ENCODE peak calls at places on chromosomes 4 and X, in four cellular contexts. P is uterus, W is fibroblast of villous mesenchyme, V is KG1. N is an unnamed sample.
A peak's percentile ranks its signal among the peaks of the same experiment; 100 is the strongest.

GRCh38 chrX:24777660-24778059 is 83.9 kb downstream of the POLA1 start:
- DNase-seq in W (no peak), V (no peak), P (no peak), N (no peak)

GRCh38 chr4:149443537-149443936 is 372.1 kb downstream of the IQCM start:
- DNase-seq in V (no peak), W (no peak), P (no peak), N (no peak)

GRCh38 chr4:26524001-26524400 is 33.7 kb upstream of the CCKAR start:
- DNase-seq in W (no peak), P (no peak), V (no peak), N (no peak)

GRCh38 chrX:123215397-123216089 is 31.5 kb downstream of the GRIA3 start:
- DNase-seq in P (no peak), W (no peak), V (no peak), N (no peak)

GRCh38 chrX:48165246-48165645 is 31.3 kb downstream of the SSX5 start:
- DNase-seq in V (no peak), W (no peak), P (no peak), N (no peak)

GRCh38 chr4:22434895-22435294 is 81.0 kb downstream of the ADGRA3 start:
- DNase-seq in V (no peak), P (no peak), W (peak; percentile 65), N (peak; percentile 84)

GRCh38 chr4:69995526-69996016 is at the start of gene STATH:
- DNase-seq in P (no peak), W (no peak), V (no peak), N (no peak)

GRCh38 chrX:129540725-129541184 is 696 bp downstream of the OCRL start:
- DNase-seq in W (peak; percentile 28), V (peak; percentile 0), P (peak; percentile 18), N (no peak)

GRCh38 chrX:149284616-149285015 is 220.5 kb downstream of the IDS start:
- DNase-seq in W (no peak), V (no peak), P (no peak), N (no peak)